ENCODE peak calls at places on chromosomes 2 and 18, in four cellular contexts. One of them, this sample, is unnamed.

GRCh38 chr2:27016801-27017325 is 15.9 kb upstream of the TMEM214 start:
- DNase-seq in GM23338: peak; percentile 97
- DNase-seq in mesenchymal stem cell: peak; percentile 81
- DNase-seq in tibial nerve: peak; percentile 61
- DNase-seq in this sample: no peak

GRCh38 chr2:186980787-186981550 is 132.0 kb upstream of the ZSWIM2 start:
- DNase-seq in GM23338: no peak
- DNase-seq in tibial nerve: no peak
- DNase-seq in mesenchymal stem cell: no peak
- DNase-seq in this sample: no peak

GRCh38 chr2:105671156-105671555 is 73.6 kb upstream of the NCK2 start:
- DNase-seq in mesenchymal stem cell: no peak
- DNase-seq in GM23338: no peak
- DNase-seq in tibial nerve: no peak
- DNase-seq in this sample: no peak

GRCh38 chr18:14947482-14948162 is 199.7 kb downstream of the ANKRD30B start:
- DNase-seq in tibial nerve: no peak
- DNase-seq in mesenchymal stem cell: no peak
- DNase-seq in GM23338: no peak
- DNase-seq in this sample: no peak

GRCh38 chr2:138274421-138275291 is 226.9 kb upstream of the SPOPL start:
- DNase-seq in tibial nerve: no peak
- DNase-seq in GM23338: no peak
- DNase-seq in mesenchymal stem cell: no peak
- DNase-seq in this sample: no peak

GRCh38 chr2:106995560-106995959 is 109.6 kb upstream of the ST6GAL2 start:
- DNase-seq in mesenchymal stem cell: peak; percentile 10
- DNase-seq in tibial nerve: no peak
- DNase-seq in GM23338: no peak
- DNase-seq in this sample: no peak

GRCh38 chr2:60356346-60356745 is 197.1 kb downstream of the BCL11A start:
- DNase-seq in GM23338: no peak
- DNase-seq in tibial nerve: no peak
- DNase-seq in mesenchymal stem cell: no peak
- DNase-seq in this sample: no peak

GRCh38 chr2:219538488-219539294 is 4.9 kb downstream of the CHPF start:
- DNase-seq in mesenchymal stem cell: no peak
- DNase-seq in GM23338: no peak
- DNase-seq in tibial nerve: no peak
- DNase-seq in this sample: no peak

GRCh38 chr18:3449702-3450357 is at the start of gene TGIF1:
- DNase-seq in mesenchymal stem cell: peak; percentile 86
- DNase-seq in tibial nerve: peak; percentile 82
- DNase-seq in GM23338: peak; percentile 82
- DNase-seq in this sample: peak; percentile 90

GRCh38 chr18:23428821-23429220 is 24.3 kb upstream of the RIOK3 start:
- DNase-seq in mesenchymal stem cell: no peak
- DNase-seq in tibial nerve: no peak
- DNase-seq in GM23338: no peak
- DNase-seq in this sample: no peak

GRCh38 chr2:14420851-14421250 is 211.7 kb upstream of the LRATD1 start:
- DNase-seq in mesenchymal stem cell: no peak
- DNase-seq in tibial nerve: no peak
- DNase-seq in GM23338: no peak
- DNase-seq in this sample: no peak

GRCh38 chr2:167478196-167478595 is 589.9 kb downstream of the XIRP2 start:
- DNase-seq in GM23338: peak; percentile 52
- DNase-seq in tibial nerve: no peak
- DNase-seq in mesenchymal stem cell: no peak
- DNase-seq in this sample: no peak

GRCh38 chr2:68925298-68925885 is 27.3 kb downstream of the GKN2 start:
- DNase-seq in mesenchymal stem cell: peak; percentile 66
- DNase-seq in tibial nerve: peak; percentile 66
- DNase-seq in GM23338: peak; percentile 84
- DNase-seq in this sample: peak; percentile 37

GRCh38 chr2:197141669-197142068 is 168.9 kb downstream of the ANKRD44 start:
- DNase-seq in mesenchymal stem cell: no peak
- DNase-seq in tibial nerve: no peak
- DNase-seq in GM23338: no peak
- DNase-seq in this sample: no peak

GRCh38 chr18:23540867-23541266 is 37.6 kb downstream of the RMC1 start:
- DNase-seq in mesenchymal stem cell: peak; percentile 80
- DNase-seq in GM23338: no peak
- DNase-seq in tibial nerve: no peak
- DNase-seq in this sample: no peak

GRCh38 chr18:62522178-62522509 is 681 bp upstream of the ZCCHC2 start:
- DNase-seq in GM23338: no peak
- DNase-seq in mesenchymal stem cell: no peak
- DNase-seq in tibial nerve: no peak
- DNase-seq in this sample: no peak

GRCh38 chr2:237113026-237113810 is 27.5 kb downstream of the COPS8 start:
- DNase-seq in tibial nerve: no peak
- DNase-seq in mesenchymal stem cell: no peak
- DNase-seq in GM23338: no peak
- DNase-seq in this sample: no peak

GRCh38 chr2:164910091-164910899 is 45.0 kb downstream of the SLC38A11 start:
- DNase-seq in tibial nerve: no peak
- DNase-seq in mesenchymal stem cell: peak; percentile 75
- DNase-seq in GM23338: peak; percentile 17
- DNase-seq in this sample: no peak

GRCh38 chr2:62200291-62200841 is 4.5 kb downstream of the B3GNT2 start:
- DNase-seq in GM23338: no peak
- DNase-seq in tibial nerve: no peak
- DNase-seq in mesenchymal stem cell: no peak
- DNase-seq in this sample: no peak

GRCh38 chr2:98757904-98758421 is 27.0 kb upstream of the MGAT4A start:
- DNase-seq in tibial nerve: peak; percentile 74
- DNase-seq in mesenchymal stem cell: no peak
- DNase-seq in GM23338: no peak
- DNase-seq in this sample: peak; percentile 73

GRCh38 chr18:7116001-7116831 is 1.4 kb downstream of the LAMA1 start:
- DNase-seq in GM23338: peak; percentile 78
- DNase-seq in tibial nerve: no peak
- DNase-seq in mesenchymal stem cell: peak; percentile 2
- DNase-seq in this sample: no peak

GRCh38 chr2:95297088-95297487 is at the start of gene KCNIP3:
- DNase-seq in GM23338: peak; percentile 55
- DNase-seq in tibial nerve: no peak
- DNase-seq in mesenchymal stem cell: no peak
- DNase-seq in this sample: no peak

GRCh38 chr18:8943900-8944870 is 158.3 kb upstream of the NDUFV2 start:
- DNase-seq in GM23338: no peak
- DNase-seq in tibial nerve: no peak
- DNase-seq in mesenchymal stem cell: peak; percentile 81
- DNase-seq in this sample: no peak

GRCh38 chr18:47204908-47205522 is 28.9 kb upstream of the IER3IP1 start:
- DNase-seq in GM23338: peak; percentile 85
- DNase-seq in mesenchymal stem cell: peak; percentile 55
- DNase-seq in tibial nerve: peak; percentile 35
- DNase-seq in this sample: no peak

GRCh38 chr2:172672999-172673726 is 62.5 kb upstream of the RAPGEF4 start:
- DNase-seq in GM23338: no peak
- DNase-seq in mesenchymal stem cell: no peak
- DNase-seq in tibial nerve: no peak
- DNase-seq in this sample: no peak

GRCh38 chr2:145687445-145688104 is 1167.7 kb upstream of the ZEB2 start:
- DNase-seq in mesenchymal stem cell: no peak
- DNase-seq in tibial nerve: no peak
- DNase-seq in GM23338: peak; percentile 47
- DNase-seq in this sample: no peak

GRCh38 chr2:216083464-216084279 is 2.0 kb downstream of the TMEM169 start:
- DNase-seq in tibial nerve: no peak
- DNase-seq in mesenchymal stem cell: peak; percentile 78
- DNase-seq in GM23338: peak; percentile 73
- DNase-seq in this sample: no peak

GRCh38 chr18:23135679-23136325 is 517 bp downstream of the CABLES1 start:
- DNase-seq in mesenchymal stem cell: peak; percentile 48
- DNase-seq in GM23338: peak; percentile 45
- DNase-seq in tibial nerve: no peak
- DNase-seq in this sample: peak; percentile 44

GRCh38 chr2:236675051-236675450 is 105.4 kb downstream of the ACKR3 start:
- DNase-seq in GM23338: no peak
- DNase-seq in tibial nerve: no peak
- DNase-seq in mesenchymal stem cell: no peak
- DNase-seq in this sample: no peak

GRCh38 chr2:494853-495252 is 182.4 kb downstream of the TMEM18 start:
- DNase-seq in GM23338: no peak
- DNase-seq in tibial nerve: no peak
- DNase-seq in mesenchymal stem cell: no peak
- DNase-seq in this sample: no peak

GRCh38 chr18:12296087-12296403 is 12.0 kb upstream of the TUBB6 start:
- DNase-seq in GM23338: no peak
- DNase-seq in mesenchymal stem cell: peak; percentile 80
- DNase-seq in tibial nerve: no peak
- DNase-seq in this sample: no peak

GRCh38 chr2:55917117-55917516 is 6.5 kb downstream of the EFEMP1 start:
- DNase-seq in tibial nerve: no peak
- DNase-seq in mesenchymal stem cell: no peak
- DNase-seq in GM23338: no peak
- DNase-seq in this sample: no peak

GRCh38 chr2:69255760-69256159 is 131.3 kb downstream of the GFPT1 start:
- DNase-seq in tibial nerve: no peak
- DNase-seq in mesenchymal stem cell: no peak
- DNase-seq in GM23338: no peak
- DNase-seq in this sample: no peak

GRCh38 chr2:2839393-2840096 is 508.5 kb upstream of the MYT1L start:
- DNase-seq in GM23338: no peak
- DNase-seq in mesenchymal stem cell: no peak
- DNase-seq in tibial nerve: no peak
- DNase-seq in this sample: peak; percentile 7

GRCh38 chr2:37786854-37787253 is 115.4 kb upstream of the CDC42EP3 start:
- DNase-seq in tibial nerve: no peak
- DNase-seq in mesenchymal stem cell: no peak
- DNase-seq in GM23338: no peak
- DNase-seq in this sample: no peak

GRCh38 chr2:238761802-238762373 is 86.0 kb upstream of the TWIST2 start:
- DNase-seq in mesenchymal stem cell: peak; percentile 7
- DNase-seq in tibial nerve: no peak
- DNase-seq in GM23338: peak; percentile 58
- DNase-seq in this sample: no peak

GRCh38 chr18:59715966-59716369 is 18.7 kb upstream of the CCBE1 start:
- DNase-seq in tibial nerve: no peak
- DNase-seq in GM23338: no peak
- DNase-seq in mesenchymal stem cell: peak; percentile 86
- DNase-seq in this sample: no peak

GRCh38 chr2:156191547-156191946 is 141.0 kb downstream of the NR4A2 start:
- DNase-seq in tibial nerve: no peak
- DNase-seq in GM23338: no peak
- DNase-seq in mesenchymal stem cell: peak; percentile 19
- DNase-seq in this sample: no peak

DNA sequence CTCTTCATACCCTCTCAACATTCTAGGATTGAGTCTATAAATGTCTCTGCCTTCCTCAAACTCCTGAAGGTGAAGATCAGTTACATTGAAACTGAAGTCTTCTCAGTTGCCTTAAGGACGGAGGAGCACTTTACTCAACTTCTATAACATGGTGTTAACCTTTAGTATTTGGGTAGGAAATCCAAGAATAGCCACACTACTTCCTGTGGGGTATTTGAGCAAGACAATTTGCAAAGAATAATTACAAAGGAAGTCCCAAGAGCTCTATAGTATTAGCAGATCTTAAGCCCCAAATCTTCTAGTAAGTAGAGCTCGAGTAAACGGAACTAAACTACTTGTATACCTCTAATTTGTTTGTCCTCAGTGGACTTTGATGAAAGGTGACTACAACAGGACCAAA is 80.9 kb downstream of the SP100 start:
- DNase-seq in GM23338: no peak
- DNase-seq in mesenchymal stem cell: no peak
- DNase-seq in tibial nerve: no peak
- DNase-seq in this sample: no peak
- H3K27ac ChIP-seq in GM23338: no peak overlapping the region
- H3K27ac ChIP-seq in mesenchymal stem cell: no peak overlapping the region
- H3K27ac ChIP-seq in tibial nerve: no peak overlapping the region
- H3K27ac ChIP-seq in this sample: no peak overlapping the region

GRCh38 chr18:37483984-37484892 is 81.4 kb downstream of the CELF4 start:
- DNase-seq in GM23338: peak; percentile 61
- DNase-seq in mesenchymal stem cell: no peak
- DNase-seq in tibial nerve: no peak
- DNase-seq in this sample: no peak
- H3K4me3 ChIP-seq in GM23338: peak overlapping the region; percentile 63
- H3K4me3 ChIP-seq in mesenchymal stem cell: no peak overlapping the region
- H3K4me3 ChIP-seq in tibial nerve: no peak overlapping the region
- H3K4me3 ChIP-seq in this sample: no peak overlapping the region

GRCh38 chr18:79441261-79441819 is 45.6 kb downstream of the NFATC1 start:
- DNase-seq in GM23338: no peak
- DNase-seq in mesenchymal stem cell: no peak
- DNase-seq in tibial nerve: no peak
- DNase-seq in this sample: no peak

GRCh38 chr18:79442508-79443221 is 46.9 kb downstream of the NFATC1 start:
- DNase-seq in GM23338: no peak
- DNase-seq in mesenchymal stem cell: peak; percentile 43
- DNase-seq in tibial nerve: peak; percentile 31
- DNase-seq in this sample: no peak

GRCh38 chr18:79440316-79440715 is 44.6 kb downstream of the NFATC1 start:
- DNase-seq in GM23338: no peak
- DNase-seq in tibial nerve: no peak
- DNase-seq in mesenchymal stem cell: no peak
- DNase-seq in this sample: no peak

GRCh38 chr18:79439201-79440023 is 43.7 kb downstream of the NFATC1 start:
- DNase-seq in mesenchymal stem cell: no peak
- DNase-seq in tibial nerve: peak; percentile 27
- DNase-seq in GM23338: no peak
- DNase-seq in this sample: no peak

DNA sequence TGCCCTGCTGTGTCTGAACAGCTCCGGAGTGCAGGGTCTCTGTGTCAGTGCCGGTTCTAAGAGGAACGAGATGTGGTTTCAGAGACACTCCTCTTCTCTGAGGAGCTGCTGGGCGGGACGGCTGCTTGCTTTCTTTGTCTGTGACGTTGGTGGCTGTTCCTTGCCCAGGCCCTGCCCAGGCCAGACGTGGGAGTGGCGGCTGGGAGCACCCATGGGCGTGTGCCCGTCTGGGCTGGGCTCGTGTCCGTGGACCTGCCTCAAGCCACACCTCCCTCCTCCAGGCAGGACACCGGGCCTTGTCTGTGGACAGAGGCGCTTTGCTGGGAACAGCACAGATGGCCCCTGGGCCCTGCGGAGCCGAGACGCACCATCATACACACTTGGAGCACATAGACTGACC is 45.0 kb downstream of the NFATC1 start:
- DNase-seq in tibial nerve: no peak
- DNase-seq in GM23338: no peak
- DNase-seq in mesenchymal stem cell: no peak
- DNase-seq in this sample: no peak
- H3K27ac ChIP-seq in tibial nerve: no peak overlapping the region
- H3K27ac ChIP-seq in GM23338: no peak overlapping the region
- H3K27ac ChIP-seq in mesenchymal stem cell: no peak overlapping the region
- H3K27ac ChIP-seq in this sample: no peak overlapping the region

GRCh38 chr18:2108581-2108980 is 462.7 kb downstream of the METTL4 start:
- DNase-seq in GM23338: no peak
- DNase-seq in tibial nerve: no peak
- DNase-seq in mesenchymal stem cell: no peak
- DNase-seq in this sample: no peak
- H3K4me3 ChIP-seq in GM23338: no peak overlapping the region
- H3K4me3 ChIP-seq in tibial nerve: no peak overlapping the region
- H3K4me3 ChIP-seq in mesenchymal stem cell: no peak overlapping the region
- H3K4me3 ChIP-seq in this sample: no peak overlapping the region